ENCODE peak calls at places on chromosomes 3 and 15, in seven cellular contexts. V is mesendoderm, E is H9, X is mesenchymal stem cell, I is IMR-90, D is trophoblast cell, W is H1. P is an unnamed sample.

GRCh38 chr3:58564456-58565160 is 12.6 kb downstream of the FAM107A start:
- DNase-seq in E (peak), X (peak), W (no peak), V (peak), I (peak), D (peak), P (no peak)

GRCh38 chr3:115071611-115072010 is 75.5 kb downstream of the ZBTB20 start:
- DNase-seq in W (no peak), V (no peak), E (no peak), D (peak), I (peak), X (peak), P (no peak)

GRCh38 chr15:90620379-90621134 is 90.8 kb downstream of the CRTC3 start:
- DNase-seq in I (no peak), E (no peak), D (no peak), V (no peak), X (no peak), W (no peak), P (no peak)

GRCh38 chr3:187902938-187903337 is 157.7 kb upstream of the BCL6 start:
- DNase-seq in E (no peak), X (no peak), D (no peak), W (no peak), I (peak), V (no peak), P (no peak)

GRCh38 chr3:133461291-133461690 is 61.4 kb downstream of the BFSP2 start:
- DNase-seq in W (no peak), D (no peak), V (no peak), E (no peak), X (no peak), I (no peak), P (no peak)

GRCh38 chr15:62549345-62549970 is 384.4 kb upstream of the C2CD4B start:
- DNase-seq in V (peak), X (peak), D (peak), W (no peak), I (peak), E (no peak), P (no peak)

GRCh38 chr3:59006791-59007517 is 42.9 kb downstream of the CFAP20DC start:
- DNase-seq in X (peak), D (no peak), W (no peak), V (no peak), I (peak), E (no peak), P (no peak)

GRCh38 chr3:115062412-115062956 is 84.6 kb downstream of the ZBTB20 start:
- DNase-seq in W (no peak), X (no peak), D (no peak), I (peak), E (no peak), V (no peak), P (no peak)

GRCh38 chr3:64445318-64446300 is 220.3 kb upstream of the PRICKLE2 start:
- DNase-seq in D (peak), X (peak), E (peak), V (peak), W (peak), I (peak), P (peak)

GRCh38 chr3:117928836-117929235 is 1105.8 kb downstream of the IGSF11 start:
- DNase-seq in D (no peak), I (no peak), V (no peak), E (no peak), W (no peak), X (no peak), P (no peak)

GRCh38 chr15:35362195-35362829 is 183.7 kb downstream of the DPH6 start:
- DNase-seq in X (peak), E (no peak), D (peak), V (no peak), W (no peak), I (peak), P (no peak)

GRCh38 chr15:26082833-26083174 is 219.7 kb upstream of the ATP10A start:
- DNase-seq in X (no peak), D (no peak), V (no peak), W (no peak), I (no peak), E (no peak), P (no peak)

GRCh38 chr3:178139116-178139515 is 397.1 kb upstream of the KCNMB2 start:
- DNase-seq in E (no peak), X (no peak), I (no peak), V (no peak), W (no peak), D (no peak), P (no peak)

GRCh38 chr3:181915556-181915955 is 203.8 kb downstream of the SOX2 start:
- DNase-seq in E (no peak), D (no peak), W (no peak), X (no peak), V (no peak), I (no peak), P (no peak)

GRCh38 chr3:31439888-31440287 is 92.8 kb upstream of the STT3B start:
- DNase-seq in D (no peak), E (no peak), V (no peak), W (no peak), X (no peak), I (no peak), P (no peak)

GRCh38 chr3:15796771-15797599 is 794 bp downstream of the ANKRD28 start:
- DNase-seq in W (no peak), E (no peak), V (peak), I (peak), X (peak), D (peak), P (peak)

GRCh38 chr3:172266103-172266502 is 182.2 kb downstream of the GHSR start:
- DNase-seq in I (no peak), D (no peak), X (no peak), E (no peak), W (no peak), V (no peak), P (no peak)
- H3K18ac ChIP-seq in I (no peak), D (peak), X (no peak), E (no peak), W (no peak), V (no peak), P (no peak)

GRCh38 chr3:156691920-156692319 is 17.5 kb downstream of the TIPARP start:
- DNase-seq in D (no peak), X (peak), I (peak), E (no peak), V (no peak), W (no peak), P (no peak)
- H3K18ac ChIP-seq in D (no peak), X (no peak), I (no peak), E (no peak), V (no peak), W (no peak), P (no peak)

GRCh38 chr15:70573121-70573850 is 190.1 kb downstream of the UACA start:
- DNase-seq in I (no peak), D (no peak), V (no peak), E (no peak), W (no peak), X (no peak), P (no peak)
- H3K18ac ChIP-seq in I (no peak), D (no peak), V (no peak), E (no peak), W (no peak), X (no peak), P (no peak)

GRCh38 chr3:138467905-138468304 is 33.5 kb downstream of the ESYT3 start:
- DNase-seq in W (peak), D (no peak), E (peak), I (no peak), X (no peak), V (no peak), P (no peak)
- H3K18ac ChIP-seq in W (no peak), D (no peak), E (no peak), I (no peak), X (no peak), V (no peak), P (no peak)

GRCh38 chr3:94524102-94524922 is 461.5 kb downstream of the NSUN3 start:
- DNase-seq in V (peak), E (peak), I (no peak), W (no peak), D (no peak), X (peak), P (no peak)
- H3K18ac ChIP-seq in V (no peak), E (no peak), I (no peak), W (no peak), D (no peak), X (no peak), P (no peak)

GRCh38 chr15:43187544-43188155 is 2.4 kb downstream of the CCNDBP1 start:
- DNase-seq in X (peak), I (peak), V (peak), W (no peak), E (no peak), D (peak), P (no peak)

GRCh38 chr15:43186003-43186353 is 775 bp downstream of the CCNDBP1 start:
- DNase-seq in W (no peak), E (no peak), X (no peak), D (no peak), I (no peak), V (no peak), P (no peak)

GRCh38 chr15:43184407-43185160 is 619 bp upstream of the CCNDBP1 start:
- DNase-seq in W (no peak), E (no peak), V (no peak), D (no peak), I (no peak), X (no peak), P (no peak)

GRCh38 chr15:43185161-43186002 is at the start of gene CCNDBP1:
- DNase-seq in E (peak), V (peak), D (peak), I (peak), W (peak), X (peak), P (peak)

DNA sequence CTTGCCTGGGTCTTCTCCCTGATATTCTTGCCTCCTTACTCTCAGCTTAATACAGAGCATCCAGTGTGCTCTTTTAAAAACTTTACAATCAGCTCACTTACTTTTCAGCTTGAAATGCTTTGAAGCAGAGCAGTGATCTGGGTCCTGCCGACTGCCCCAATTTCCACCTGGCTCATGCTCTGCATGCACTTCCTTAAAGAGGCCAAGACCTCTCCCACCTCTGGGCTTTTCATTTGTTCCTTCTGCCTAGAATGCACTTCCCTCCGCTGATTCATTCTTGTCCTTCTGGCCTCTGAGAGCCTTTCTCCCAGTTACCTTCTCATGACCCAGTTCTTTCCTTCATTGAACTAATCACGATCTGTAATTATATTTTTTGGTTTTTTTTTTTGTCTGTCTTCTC is 1.9 kb upstream of the CCNDBP1 start:
- DNase-seq in X (no peak), W (no peak), E (no peak), I (no peak), V (no peak), D (no peak), P (no peak)
- H3K18ac ChIP-seq in X (no peak), W (no peak), E (no peak), I (no peak), V (no peak), D (no peak), P (no peak)

GRCh38 chr15:37038716-37039106 is 61.6 kb downstream of the MEIS2 start:
- DNase-seq in V (no peak), E (no peak), W (no peak), I (no peak), X (no peak), D (no peak), P (no peak)

GRCh38 chr15:37041836-37042235 is 58.5 kb downstream of the MEIS2 start:
- DNase-seq in D (no peak), V (no peak), W (no peak), I (no peak), X (no peak), E (no peak), P (no peak)

GRCh38 chr15:37038036-37038715 is 62.2 kb downstream of the MEIS2 start:
- DNase-seq in D (no peak), V (no peak), X (no peak), W (no peak), E (no peak), I (peak), P (no peak)

GRCh38 chr15:37040072-37040742 is 60.1 kb downstream of the MEIS2 start:
- DNase-seq in W (no peak), V (peak), E (no peak), D (peak), X (no peak), I (no peak), P (no peak)

DNA sequence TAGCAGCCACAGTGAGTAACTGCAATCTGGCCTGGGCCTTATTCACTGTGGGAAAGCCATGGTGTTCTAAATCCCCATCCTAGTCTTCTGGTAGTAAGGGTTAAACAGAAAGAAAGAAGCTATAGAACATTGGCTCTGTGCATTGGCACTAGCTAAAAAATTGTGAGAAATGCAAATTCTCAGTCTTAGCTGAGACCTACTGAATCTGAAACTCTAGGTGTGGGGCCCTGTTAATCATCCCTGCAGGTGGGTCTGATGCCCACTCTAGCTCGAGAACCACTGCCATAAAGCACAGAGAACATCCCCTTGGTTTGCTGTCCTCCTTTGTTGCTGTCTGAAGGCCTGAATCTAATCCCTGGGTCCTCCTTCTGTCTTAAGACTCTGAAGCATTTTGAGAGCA is 59.3 kb downstream of the MEIS2 start:
- DNase-seq in E (no peak), D (no peak), I (no peak), X (no peak), W (no peak), V (no peak), P (no peak)
- H3K18ac ChIP-seq in E (no peak), D (no peak), I (no peak), X (no peak), W (no peak), V (peak), P (no peak)

GRCh38 chr3:125594581-125595011 is 701 bp downstream of the OSBPL11 start:
- DNase-seq in W (no peak), I (peak), D (no peak), V (peak), X (no peak), E (no peak), P (no peak)
- H3K18ac ChIP-seq in W (no peak), I (no peak), D (peak), V (peak), X (no peak), E (no peak), P (peak)

DNA sequence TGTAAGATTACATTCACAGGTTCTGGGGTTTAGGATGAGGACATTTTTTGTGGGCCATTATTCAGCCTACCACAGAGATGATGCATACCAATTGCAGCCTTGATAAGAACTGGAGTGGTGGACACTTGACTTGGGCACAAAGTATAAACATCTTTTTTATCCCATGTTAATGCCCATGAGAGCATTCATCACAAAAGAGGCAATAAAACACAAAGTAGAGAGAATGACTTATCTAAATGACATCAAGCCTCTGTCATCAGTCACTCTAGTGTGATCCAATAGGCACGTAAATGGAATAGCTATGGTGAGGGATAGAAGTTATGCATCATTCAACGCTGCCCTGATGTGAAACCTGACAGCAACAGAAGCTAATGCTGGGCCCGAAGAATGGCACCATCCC is 25.8 kb downstream of the VEPH1 start:
- DNase-seq in X (peak), D (peak), I (peak), W (no peak), E (no peak), V (no peak), P (no peak)
- H3K18ac ChIP-seq in X (no peak), D (no peak), I (no peak), W (no peak), E (no peak), V (no peak), P (no peak)

P was measured in neuronal stem cell.